ENCODE peak calls at places on chromosomes 5 and 9, in seven cellular contexts. O, I, R, Q, P, F and Y are unnamed samples. For H3K36me3, the result is how much of the 10 kb centered on the place peaks cover.

GRCh38 chr9:77276799-77277198 is 99.5 kb downstream of the VPS13A start:
- DNase-seq in R (no peak), P (no peak), Q (no peak), I (no peak), F (no peak), O (no peak), Y (no peak)

GRCh38 chr5:10590226-10591047 is 26.6 kb downstream of the ANKRD33B start:
- DNase-seq in I (no peak), O (no peak), Q (peak), P (no peak), F (peak), R (no peak), Y (no peak)

GRCh38 chr5:4104831-4105597 is 509.4 kb downstream of the IRX1 start:
- DNase-seq in Q (no peak), O (no peak), F (no peak), P (no peak), R (no peak), I (no peak), Y (no peak)

GRCh38 chr9:37466037-37466709 is 923 bp upstream of the ZBTB5 start:
- DNase-seq in F (peak), P (peak), O (peak), I (peak), R (peak), Q (peak), Y (peak)

GRCh38 chr5:150112211-150113046 is 26.1 kb upstream of the CSF1R start:
- DNase-seq in I (peak), R (peak), Q (no peak), P (no peak), F (peak), O (peak), Y (no peak)

GRCh38 chr5:6319116-6319515 is 59.2 kb downstream of the MED10 start:
- DNase-seq in I (no peak), O (no peak), F (no peak), Q (no peak), R (no peak), P (no peak), Y (no peak)

GRCh38 chr9:24899463-24899862 is 353.8 kb upstream of the IZUMO3 start:
- DNase-seq in O (no peak), P (no peak), I (no peak), Q (no peak), F (no peak), R (no peak), Y (no peak)

GRCh38 chr5:126624534-126624933 is 23.8 kb downstream of the PHAX start:
- DNase-seq in O (no peak), P (peak), Q (no peak), F (no peak), R (no peak), I (no peak), Y (no peak)

GRCh38 chr5:127549551-127549950 is 32.1 kb downstream of the PRRC1 start:
- DNase-seq in F (no peak), Q (no peak), I (no peak), R (no peak), P (no peak), O (no peak), Y (no peak)

GRCh38 chr5:5544094-5544663 is 121.7 kb downstream of the ICE1 start:
- DNase-seq in I (no peak), R (no peak), P (no peak), F (no peak), O (no peak), Q (no peak), Y (no peak)

GRCh38 chr5:76690704-76691469 is 25.0 kb upstream of the F2R start:
- DNase-seq in R (no peak), I (no peak), F (no peak), P (peak), O (no peak), Q (no peak), Y (no peak)

GRCh38 chr5:124706041-124706440 is 40.4 kb downstream of the ZNF608 start:
- DNase-seq in O (no peak), Q (no peak), P (no peak), R (no peak), F (no peak), I (no peak), Y (no peak)

GRCh38 chr5:158320934-158321333 is 462.0 kb upstream of the CLINT1 start:
- DNase-seq in I (no peak), F (no peak), R (no peak), Q (no peak), P (no peak), O (no peak), Y (no peak)

GRCh38 chr5:14234204-14234603 is 91.1 kb downstream of the TRIO start:
- DNase-seq in I (no peak), R (no peak), P (peak), Q (no peak), O (no peak), F (no peak), Y (no peak)

GRCh38 chr9:38432922-38433510 is 8.8 kb upstream of the IGFBPL1 start:
- DNase-seq in I (no peak), Q (no peak), O (no peak), R (no peak), P (peak), F (no peak), Y (no peak)

GRCh38 chr5:55620009-55620770 is 85.4 kb upstream of the PLPP1 start:
- DNase-seq in Q (no peak), R (no peak), P (no peak), I (no peak), F (no peak), O (no peak), Y (no peak)

GRCh38 chr5:33711094-33711670 is 180.6 kb downstream of the ADAMTS12 start:
- DNase-seq in O (peak), Q (no peak), P (no peak), R (no peak), F (no peak), I (no peak), Y (no peak)

GRCh38 chr5:72515211-72515610 is 8.0 kb upstream of the ZNF366 start:
- DNase-seq in R (no peak), Q (no peak), F (no peak), I (no peak), P (no peak), O (no peak), Y (no peak)

GRCh38 chr9:129489838-129490582 is 130.9 kb downstream of the C9orf50 start:
- DNase-seq in Q (peak), O (peak), R (no peak), F (no peak), P (no peak), I (no peak), Y (peak)

GRCh38 chr9:117080996-117081395 is 333.9 kb downstream of the ASTN2 start:
- DNase-seq in R (no peak), Q (no peak), I (no peak), O (no peak), P (no peak), F (no peak), Y (no peak)

GRCh38 chr9:122941560-122942234 is 877 bp downstream of the RABGAP1 start:
- DNase-seq in O (peak), Q (peak), R (no peak), I (no peak), P (peak), F (no peak), Y (no peak)

GRCh38 chr9:76827286-76828080 is 63.2 kb downstream of the PCA3 start:
- DNase-seq in F (no peak), Q (no peak), I (no peak), P (no peak), R (no peak), O (no peak), Y (no peak)

GRCh38 chr9:136362450-136362784 is 1.1 kb downstream of the DNLZ start:
- DNase-seq in F (no peak), Q (no peak), I (no peak), P (no peak), O (no peak), R (no peak), Y (no peak)

GRCh38 chr5:174698156-174698555 is 26.2 kb upstream of the MSX2 start:
- DNase-seq in Q (no peak), P (no peak), F (no peak), I (no peak), R (no peak), O (no peak), Y (no peak)

GRCh38 chr9:37949576-37949975 is 45.6 kb upstream of the SLC25A51 start:
- DNase-seq in O (no peak), I (no peak), Q (no peak), R (no peak), F (no peak), P (no peak), Y (no peak)

GRCh38 chr5:93359296-93359957 is 221.6 kb downstream of the NR2F1-AS1 start:
- DNase-seq in P (no peak), I (no peak), O (no peak), R (no peak), Q (no peak), F (no peak), Y (no peak)

GRCh38 chr5:179439181-179439990 is 94.1 kb upstream of the ADAMTS2 start:
- DNase-seq in F (no peak), P (no peak), O (no peak), I (no peak), R (peak), Q (no peak), Y (no peak)

GRCh38 chr9:131419029-131419614 is 25.2 kb downstream of the PRRC2B start:
- DNase-seq in R (peak), O (no peak), Q (no peak), I (no peak), F (no peak), P (no peak), Y (no peak)

GRCh38 chr5:146732966-146733365 is 145.6 kb downstream of the PPP2R2B start:
- DNase-seq in R (no peak), I (no peak), F (no peak), O (no peak), Q (no peak), P (no peak), Y (no peak)

GRCh38 chr5:112649882-112650281 is 87.8 kb upstream of the APC start:
- DNase-seq in I (no peak), F (no peak), Q (no peak), P (no peak), R (no peak), O (no peak), Y (no peak)

GRCh38 chr5:27450607-27451006 is 412.2 kb upstream of the CDH9 start:
- DNase-seq in R (no peak), O (no peak), Q (no peak), I (no peak), P (no peak), F (no peak), Y (no peak)

GRCh38 chr9:27367175-27367798 is 70.3 kb upstream of the EQTN start:
- DNase-seq in R (no peak), Q (no peak), F (no peak), I (no peak), O (no peak), P (no peak), Y (no peak)

GRCh38 chr5:11329676-11330075 is 568.6 kb upstream of the DAP start:
- DNase-seq in R (no peak), F (no peak), I (no peak), O (no peak), Q (no peak), P (no peak), Y (no peak)

GRCh38 chr9:126979461-126979860 is 64.9 kb downstream of the RALGPS1 start:
- DNase-seq in I (no peak), R (no peak), F (no peak), O (no peak), Q (no peak), P (no peak), Y (no peak)

GRCh38 chr9:33467526-33467925 is 6.2 kb downstream of the NOL6 start:
- DNase-seq in R (peak), I (no peak), O (peak), F (no peak), P (no peak), Q (no peak), Y (no peak)

GRCh38 chr9:137710751-137711150 is 91.9 kb downstream of the EHMT1 start:
- DNase-seq in Q (no peak), P (no peak), O (peak), F (no peak), I (no peak), R (peak), Y (no peak)

GRCh38 chr5:154368041-154368800 is 77.6 kb upstream of the SAP30L start:
- DNase-seq in F (no peak), O (peak), P (peak), R (no peak), I (no peak), Q (no peak), Y (no peak)
- TF ChIP-seq EP300 in F (no peak), O (no peak), P (no peak), R (no peak), I (no peak), Q (no peak), Y (no peak)

DNA sequence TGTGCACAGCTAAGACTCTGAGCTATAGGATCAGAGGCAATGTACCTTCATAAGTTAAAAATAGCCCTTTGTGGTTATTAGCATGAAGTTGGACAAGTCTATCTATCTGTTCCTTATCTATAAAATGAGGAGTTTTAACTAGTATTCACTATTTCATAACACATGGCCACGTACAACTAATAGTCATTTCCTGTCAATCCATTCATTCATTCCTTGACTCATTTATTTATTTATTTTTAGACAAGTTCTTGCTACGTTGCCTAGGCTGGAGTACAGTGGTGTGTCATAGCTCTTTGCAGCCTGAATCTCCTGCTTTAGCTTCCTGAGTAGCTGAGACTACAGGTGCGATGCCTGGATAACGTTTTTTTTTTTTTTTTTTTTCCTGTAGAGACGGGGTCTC is 92.1 kb downstream of the NR3C1 start:
- DNase-seq in Q (no peak), F (no peak), I (no peak), P (no peak), O (no peak), R (no peak), Y (no peak)
- H3K36me3 ChIP-seq in Q (half or more), F (under half), I (under half), P (under half), O (under half), R (under half), Y (under half)

GRCh38 chr9:109098960-109099308 is 20.8 kb downstream of the TMEM245 start:
- DNase-seq in I (no peak), R (no peak), Q (no peak), P (no peak), F (no peak), O (no peak), Y (no peak)
- TF ChIP-seq EP300 in I (no peak), R (no peak), Q (no peak), P (no peak), F (no peak), O (no peak), Y (no peak)

GRCh38 chr5:138933522-138934290 is 58.6 kb upstream of the LRRTM2 start:
- DNase-seq in I (peak), Q (no peak), P (no peak), F (no peak), R (no peak), O (no peak), Y (no peak)
- H3K36me3 ChIP-seq in I (half or more), Q (half or more), P (under half), F (under half), R (under half), O (under half), Y (half or more)

GRCh38 chr5:167897371-167897770 is 394.1 kb upstream of the WWC1 start:
- DNase-seq in I (no peak), O (no peak), R (no peak), P (no peak), Q (no peak), F (no peak), Y (no peak)
- TF ChIP-seq EP300 in I (no peak), O (no peak), R (no peak), P (no peak), Q (no peak), F (no peak), Y (no peak)

DNA sequence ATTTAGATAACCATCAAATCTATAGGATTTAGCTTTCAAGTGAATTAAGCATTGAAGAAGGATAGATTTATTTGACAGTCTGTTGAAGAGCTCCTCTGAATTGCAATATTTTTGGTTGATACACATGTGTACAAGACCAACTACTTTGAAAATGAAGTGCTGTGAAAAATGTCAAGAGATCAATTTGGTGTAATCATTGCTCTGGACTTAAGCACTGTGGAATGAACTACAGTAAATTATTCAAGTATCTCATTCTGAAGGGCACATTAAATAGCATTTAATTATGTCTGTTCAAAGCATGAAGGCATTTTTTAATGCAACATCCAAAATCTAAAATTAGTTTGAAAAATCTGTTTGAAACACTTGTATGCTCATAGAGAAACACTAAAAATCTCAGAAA is 107.6 kb downstream of the CDH18 start:
- DNase-seq in I (no peak), Q (no peak), F (no peak), R (no peak), O (no peak), P (no peak), Y (no peak)
- H3K36me3 ChIP-seq in I (under half), Q (under half), F (under half), R (under half), O (under half), P (under half), Y (under half)